ENCODE peak calls at places on chromosome X, in four cellular contexts. One of them, this sample, is unnamed.

GRCh38 chrX:27915617-27916016 is 65.6 kb downstream of the DCAF8L1 start:
- DNase-seq in HepG2: no peak
- DNase-seq in K562: no peak
- DNase-seq in H1: no peak
- DNase-seq in this sample: no peak

GRCh38 chrX:32087663-32088062 is 1015.8 kb upstream of the FTHL17 start:
- DNase-seq in HepG2: no peak
- DNase-seq in K562: no peak
- DNase-seq in H1: no peak
- DNase-seq in this sample: no peak

GRCh38 chrX:40169193-40170086 is 71.7 kb upstream of the BCOR start:
- DNase-seq in H1: peak
- DNase-seq in K562: peak
- DNase-seq in HepG2: peak
- DNase-seq in this sample: peak

GRCh38 chrX:65488496-65488895 is 46.1 kb downstream of the LAS1L start:
- DNase-seq in K562: no peak
- DNase-seq in HepG2: no peak
- DNase-seq in H1: no peak
- DNase-seq in this sample: no peak

GRCh38 chrX:152817082-152817744 is 13.3 kb downstream of the CETN2 start:
- DNase-seq in HepG2: no peak
- DNase-seq in K562: peak
- DNase-seq in H1: no peak
- DNase-seq in this sample: no peak

GRCh38 chrX:39720945-39721344 is 376.8 kb downstream of the BCOR start:
- DNase-seq in HepG2: no peak
- DNase-seq in K562: no peak
- DNase-seq in H1: no peak
- DNase-seq in this sample: no peak

GRCh38 chrX:105451426-105451825 is 230.9 kb upstream of the TEX13A start:
- DNase-seq in H1: no peak
- DNase-seq in HepG2: no peak
- DNase-seq in K562: no peak
- DNase-seq in this sample: no peak

GRCh38 chrX:152619897-152620296 is 17.8 kb upstream of the GABRQ start:
- DNase-seq in HepG2: no peak
- DNase-seq in H1: no peak
- DNase-seq in K562: no peak
- DNase-seq in this sample: no peak

GRCh38 chrX:31546130-31546529 is 474.3 kb upstream of the FTHL17 start:
- DNase-seq in K562: peak
- DNase-seq in H1: no peak
- DNase-seq in HepG2: no peak
- DNase-seq in this sample: no peak

GRCh38 chrX:20362268-20363002 is 95.7 kb upstream of the RPS6KA3 start:
- DNase-seq in H1: no peak
- DNase-seq in K562: peak
- DNase-seq in HepG2: peak
- DNase-seq in this sample: no peak

GRCh38 chrX:113522814-113523213 is 682.2 kb upstream of the AMOT start:
- DNase-seq in HepG2: no peak
- DNase-seq in K562: no peak
- DNase-seq in H1: no peak
- DNase-seq in this sample: no peak

GRCh38 chrX:2572740-2573139 is 72.0 kb upstream of the DHRSX start:
- DNase-seq in K562: no peak
- DNase-seq in HepG2: peak
- DNase-seq in H1: no peak
- DNase-seq in this sample: no peak

GRCh38 chrX:107677501-107677901 is 49.2 kb downstream of the PRPS1 start:
- DNase-seq in H1: no peak
- DNase-seq in HepG2: no peak
- DNase-seq in K562: no peak
- DNase-seq in this sample: no peak

GRCh38 chrX:15430584-15430983 is 46.4 kb upstream of the VEGFD start:
- DNase-seq in H1: no peak
- DNase-seq in K562: no peak
- DNase-seq in HepG2: no peak
- DNase-seq in this sample: no peak

GRCh38 chrX:133215747-133216146 is 2.4 kb downstream of the TFDP3 start:
- DNase-seq in H1: no peak
- DNase-seq in HepG2: peak
- DNase-seq in K562: peak
- DNase-seq in this sample: no peak

DNA sequence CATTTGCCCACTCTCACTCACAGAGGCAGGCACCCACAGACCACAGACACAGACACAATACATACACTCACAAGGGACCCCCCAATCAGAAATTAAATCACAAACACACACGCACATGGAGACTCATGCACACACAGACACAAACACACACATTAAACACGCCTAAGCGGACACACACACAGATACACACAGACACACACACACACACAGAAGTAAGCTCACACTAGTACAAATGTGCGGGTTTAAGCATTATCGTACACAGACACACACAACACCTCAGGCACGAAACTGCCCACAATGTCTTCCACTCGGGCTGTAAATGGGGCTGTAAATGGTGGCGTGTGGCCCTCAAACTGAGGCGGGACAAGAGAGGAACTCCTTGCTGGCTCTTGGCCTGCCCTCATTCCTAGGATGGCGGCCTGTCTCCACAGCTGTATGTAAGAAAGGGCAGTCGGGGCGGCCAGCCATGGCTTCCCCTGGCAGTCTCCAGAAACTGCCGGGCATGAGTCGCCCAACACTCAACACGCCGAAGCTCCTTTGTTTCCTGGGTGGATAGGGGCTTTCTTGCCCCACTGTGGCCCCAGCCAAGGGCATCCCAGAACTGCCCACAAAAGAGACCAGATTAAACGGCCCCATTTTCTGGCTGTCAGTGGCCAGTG is 53.9 kb downstream of the NBDY start:
- DNase-seq in H1: no peak
- DNase-seq in K562: no peak
- DNase-seq in HepG2: no peak
- DNase-seq in this sample: no peak
- TF ChIP-seq SIN3A in H1: no peak
- TF ChIP-seq SIN3A in K562: no peak
- TF ChIP-seq SIN3A in HepG2: no peak
- TF ChIP-seq SIN3A in this sample: no peak

GRCh38 chrX:154040863-154041262 is 21.2 kb upstream of the IRAK1 start:
- DNase-seq in K562: no peak
- DNase-seq in H1: no peak
- DNase-seq in HepG2: no peak
- DNase-seq in this sample: no peak

GRCh38 chrX:154037754-154038153 is 18.1 kb upstream of the IRAK1 start:
- DNase-seq in H1: no peak
- DNase-seq in K562: no peak
- DNase-seq in HepG2: peak
- DNase-seq in this sample: no peak

GRCh38 chrX:154043003-154043402 is 23.3 kb upstream of the IRAK1 start:
- DNase-seq in HepG2: no peak
- DNase-seq in K562: no peak
- DNase-seq in H1: no peak
- DNase-seq in this sample: no peak

GRCh38 chrX:154039577-154039976 is 19.9 kb upstream of the IRAK1 start:
- DNase-seq in HepG2: no peak
- DNase-seq in H1: no peak
- DNase-seq in K562: no peak
- DNase-seq in this sample: no peak

DNA sequence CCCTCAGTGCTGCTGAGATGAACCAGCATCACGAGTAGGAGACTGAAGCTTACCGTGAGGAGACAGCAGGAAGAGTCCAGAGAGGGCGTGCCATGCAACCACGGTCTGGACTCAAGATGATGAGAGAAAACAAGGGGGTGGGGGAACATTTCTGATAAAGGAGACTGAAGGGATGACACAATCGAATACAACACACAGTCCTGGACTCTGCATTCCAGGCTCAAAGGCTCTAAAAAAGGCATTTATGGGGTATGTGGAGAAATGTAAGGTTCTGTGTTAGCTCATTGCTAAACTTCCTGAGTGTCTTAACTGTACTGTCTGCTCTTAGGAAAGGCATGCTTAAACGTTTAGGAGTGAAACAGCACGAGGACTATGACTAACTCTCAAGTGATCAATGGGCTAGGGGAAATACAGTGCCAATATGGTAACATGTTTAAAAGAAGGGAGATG is 20.6 kb upstream of the IRAK1 start:
- DNase-seq in H1: no peak
- DNase-seq in K562: no peak
- DNase-seq in HepG2: peak
- DNase-seq in this sample: no peak
- TF ChIP-seq SIN3A in H1: no peak
- TF ChIP-seq SIN3A in K562: no peak
- TF ChIP-seq SIN3A in HepG2: no peak
- TF ChIP-seq SIN3A in this sample: no peak

DNA sequence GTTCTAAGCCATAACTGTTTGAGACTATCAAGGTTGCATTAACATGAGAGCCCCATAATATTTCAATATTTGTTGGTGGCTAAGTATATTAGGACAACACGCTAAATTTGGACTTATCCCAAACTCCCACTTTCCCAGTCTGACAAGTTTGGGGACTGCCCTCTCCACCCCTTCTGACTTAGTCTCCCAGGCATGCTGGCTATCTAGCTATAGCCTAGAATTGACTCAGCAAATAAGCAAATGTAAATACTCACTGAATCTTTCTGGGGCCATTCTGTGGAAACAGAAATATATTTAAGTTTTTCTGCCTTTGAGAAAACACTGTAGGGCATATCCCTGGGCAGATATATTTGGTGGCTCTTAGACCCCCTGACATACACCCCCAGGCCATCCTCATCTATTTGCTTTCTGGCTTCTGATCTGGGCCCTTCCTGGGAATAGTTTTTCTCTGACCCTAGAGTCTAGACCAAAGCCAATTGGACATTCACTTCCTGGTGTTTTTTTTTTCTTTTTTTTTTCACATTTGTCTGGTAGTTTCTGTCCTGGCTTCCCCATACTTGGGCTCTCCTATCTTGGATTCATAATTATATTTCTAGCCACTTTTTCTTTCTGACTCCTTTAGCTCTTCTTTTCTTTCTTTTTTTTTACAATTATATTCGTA is 36.3 kb upstream of the CT47C1 start:
- DNase-seq in H1: no peak
- DNase-seq in K562: no peak
- DNase-seq in HepG2: no peak
- DNase-seq in this sample: no peak
- TF ChIP-seq SIN3A in H1: no peak
- TF ChIP-seq SIN3A in K562: no peak
- TF ChIP-seq SIN3A in HepG2: no peak
- TF ChIP-seq SIN3A in this sample: no peak

DNA sequence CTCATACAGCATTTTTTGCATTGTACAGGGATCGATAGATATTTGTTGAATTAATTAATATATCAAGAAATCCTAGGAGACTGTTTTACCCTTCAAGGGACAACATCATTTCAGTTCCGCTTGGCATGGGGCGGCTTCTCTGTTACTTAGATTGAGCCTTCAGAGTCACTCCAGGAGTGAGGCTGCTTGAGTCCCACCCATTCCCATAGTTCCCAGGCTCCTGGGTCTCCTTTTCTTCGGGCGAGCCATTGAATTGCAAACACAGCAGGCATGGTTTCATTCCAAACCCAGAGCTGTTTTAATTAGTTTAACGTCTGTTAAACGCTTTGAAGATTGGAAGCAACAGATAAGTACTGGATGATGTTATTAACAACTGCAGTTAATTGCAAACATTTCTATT is 590 bp upstream of the EDA start:
- DNase-seq in H1: no peak
- DNase-seq in K562: no peak
- DNase-seq in HepG2: no peak
- DNase-seq in this sample: no peak
- TF ChIP-seq SIN3A in H1: no peak
- TF ChIP-seq SIN3A in K562: no peak
- TF ChIP-seq SIN3A in HepG2: no peak
- TF ChIP-seq SIN3A in this sample: no peak

GRCh38 chrX:9368262-9368661 is 96.6 kb upstream of the TBL1X start:
- DNase-seq in HepG2: peak
- DNase-seq in K562: no peak
- DNase-seq in H1: no peak
- DNase-seq in this sample: no peak

GRCh38 chrX:9367437-9367836 is 97.4 kb upstream of the TBL1X start:
- DNase-seq in H1: no peak
- DNase-seq in K562: no peak
- DNase-seq in HepG2: peak
- DNase-seq in this sample: no peak

GRCh38 chrX:9370888-9371287 is 94.0 kb upstream of the TBL1X start:
- DNase-seq in K562: no peak
- DNase-seq in HepG2: no peak
- DNase-seq in H1: no peak
- DNase-seq in this sample: no peak

GRCh38 chrX:9372866-9373265 is 92.0 kb upstream of the TBL1X start:
- DNase-seq in HepG2: no peak
- DNase-seq in K562: no peak
- DNase-seq in H1: no peak
- DNase-seq in this sample: no peak

DNA sequence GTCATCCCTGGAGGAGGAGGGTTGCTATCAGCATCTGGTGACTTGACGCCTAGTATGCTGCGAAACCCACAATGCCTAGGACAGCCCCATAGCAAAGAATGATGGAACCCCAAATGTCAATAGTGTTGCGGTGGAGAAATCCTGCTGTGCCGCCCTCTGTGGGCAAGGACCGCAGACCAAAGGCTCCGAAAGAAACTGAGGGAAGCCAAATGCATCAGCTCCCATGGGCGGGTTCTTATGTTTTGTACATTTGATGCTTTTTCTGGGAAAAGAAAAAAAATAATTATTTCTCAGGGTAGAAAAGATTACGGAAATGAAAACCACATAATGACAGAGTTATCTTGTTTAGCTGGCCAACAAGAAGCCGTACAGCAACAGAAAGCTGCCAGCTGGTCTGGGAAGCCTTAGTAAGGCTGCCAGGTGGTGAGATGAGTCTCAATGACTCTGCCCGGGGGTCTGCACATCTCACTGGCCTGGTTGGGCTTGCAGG is 95.0 kb upstream of the TBL1X start:
- DNase-seq in K562: no peak
- DNase-seq in HepG2: no peak
- DNase-seq in H1: no peak
- DNase-seq in this sample: no peak
- TF ChIP-seq SIN3A in K562: no peak
- TF ChIP-seq SIN3A in HepG2: no peak
- TF ChIP-seq SIN3A in H1: no peak
- TF ChIP-seq SIN3A in this sample: no peak

This sample was measured in Panc1.